ENCODE peak calls at places on chromosome 14, in six cellular contexts. D is GM12892, E is H1, O is K562, J is HepG2, N is GM12878. G is an unnamed sample.
A peak's percentile ranks its signal among the peaks of the same experiment; 100 is the strongest.

GRCh38 chr14:76924363-76925151 is 98.3 kb downstream of the LRRC74A start:
- DNase-seq in D (no peak), E (peak; percentile 87), O (no peak), J (peak; percentile 36), N (no peak), G (no peak)

GRCh38 chr14:104801284-104802119 is 601 bp downstream of the ZBTB42 start:
- DNase-seq in D (no peak), E (no peak), O (peak; percentile 33), J (no peak), N (no peak), G (no peak)

GRCh38 chr14:98931911-98932310 is 340.1 kb downstream of the BCL11B start:
- DNase-seq in D (no peak), E (no peak), O (no peak), J (no peak), N (no peak), G (no peak)

GRCh38 chr14:99779751-99780150 is 13.5 kb upstream of the EML1 start:
- DNase-seq in D (no peak), E (no peak), O (no peak), J (no peak), N (no peak), G (no peak)

GRCh38 chr14:104292084-104292970 is 153.9 kb downstream of the KIF26A start:
- DNase-seq in D (no peak), E (no peak), O (no peak), J (no peak), N (no peak), G (no peak)

GRCh38 chr14:31090872-31091764 is 64.9 kb upstream of the STRN3 start:
- DNase-seq in D (no peak), E (no peak), O (no peak), J (peak; percentile 97), N (no peak), G (no peak)

GRCh38 chr14:104001003-104001402 is 58.7 kb upstream of the RD3L start:
- DNase-seq in D (no peak), E (no peak), O (peak; percentile 36), J (peak; percentile 21), N (no peak), G (no peak)

GRCh38 chr14:23708343-23708742 is 72.2 kb downstream of the DHRS2 start:
- DNase-seq in D (no peak), E (no peak), O (peak; percentile 2), J (no peak), N (no peak), G (no peak)

GRCh38 chr14:45972416-45972815 is 679.2 kb downstream of the RPL10L start:
- DNase-seq in D (no peak), E (no peak), O (no peak), J (no peak), N (no peak), G (no peak)

GRCh38 chr14:71529855-71530254 is 402.4 kb upstream of the RGS6 start:
- DNase-seq in D (no peak), E (no peak), O (no peak), J (no peak), N (no peak), G (no peak)

GRCh38 chr14:100045687-100046344 is 19.4 kb upstream of the EVL start:
- DNase-seq in D (no peak), E (no peak), O (no peak), J (no peak), N (no peak), G (no peak)

GRCh38 chr14:99726538-99727095 is 42.5 kb downstream of the CYP46A1 start:
- DNase-seq in D (no peak), E (no peak), O (no peak), J (no peak), N (no peak), G (no peak)

GRCh38 chr14:32711103-32711680 is 227.5 kb upstream of the NPAS3 start:
- DNase-seq in D (no peak), E (no peak), O (peak; percentile 28), J (peak; percentile 62), N (no peak), G (no peak)

GRCh38 chr14:61872452-61872851 is 110.2 kb downstream of the SNAPC1 start:
- DNase-seq in D (no peak), E (no peak), O (no peak), J (no peak), N (peak; percentile 73), G (no peak)

GRCh38 chr14:76201162-76201561 is 49.4 kb downstream of the GPATCH2L start:
- DNase-seq in D (no peak), E (no peak), O (no peak), J (no peak), N (no peak), G (no peak)

GRCh38 chr14:88233915-88234314 is 89.2 kb downstream of the KCNK10 start:
- DNase-seq in D (no peak), E (peak; percentile 3), O (peak; percentile 32), J (peak; percentile 40), N (no peak), G (no peak)

GRCh38 chr14:66831190-66831589 is 323.2 kb downstream of the GPHN start:
- DNase-seq in D (no peak), E (no peak), O (no peak), J (no peak), N (no peak), G (no peak)

GRCh38 chr14:36805116-36805515 is 143.5 kb downstream of the PAX9 start:
- DNase-seq in D (no peak), E (no peak), O (no peak), J (no peak), N (no peak), G (no peak)

GRCh38 chr14:55976219-55976618 is 142.0 kb upstream of the PELI2 start:
- DNase-seq in D (no peak), E (no peak), O (no peak), J (no peak), N (no peak), G (no peak)

GRCh38 chr14:105093426-105094192 is 28.4 kb upstream of the GPR132 start:
- DNase-seq in D (peak; percentile 89), E (peak; percentile 68), O (peak; percentile 78), J (peak; percentile 20), N (peak; percentile 43), G (peak; percentile 94)

GRCh38 chr14:105426416-105427130 is 6.9 kb downstream of the MTA1 start:
- DNase-seq in D (peak; percentile 19), E (no peak), O (no peak), J (no peak), N (no peak), G (no peak)

GRCh38 chr14:21352587-21352986 is 31.2 kb downstream of the SUPT16H start:
- DNase-seq in D (no peak), E (no peak), O (peak; percentile 28), J (no peak), N (no peak), G (peak; percentile 27)

GRCh38 chr14:102293784-102294183 is 11.2 kb downstream of the MOK start:
- DNase-seq in D (no peak), E (no peak), O (no peak), J (no peak), N (no peak), G (no peak)

GRCh38 chr14:100222219-100223093 is 16.5 kb upstream of the YY1 start:
- DNase-seq in D (no peak), E (no peak), O (no peak), J (no peak), N (no peak), G (no peak)

GRCh38 chr14:65594153-65594881 is 181.8 kb downstream of the FUT8 start:
- DNase-seq in D (no peak), E (peak; percentile 17), O (no peak), J (peak; percentile 68), N (no peak), G (no peak)

GRCh38 chr14:74301594-74302159 is 1.1 kb downstream of the ABCD4 start:
- DNase-seq in D (no peak), E (no peak), O (peak; percentile 4), J (no peak), N (no peak), G (no peak)

GRCh38 chr14:74299061-74299545 is 3.6 kb downstream of the ABCD4 start:
- DNase-seq in D (no peak), E (no peak), O (no peak), J (no peak), N (no peak), G (no peak)

GRCh38 chr14:74302160-74302628 is 540 bp downstream of the ABCD4 start:
- DNase-seq in D (no peak), E (no peak), O (peak; percentile 48), J (peak; percentile 58), N (peak; percentile 25), G (peak; percentile 42)

GRCh38 chr14:74308695-74309094 is 6.0 kb upstream of the ABCD4 start:
- DNase-seq in D (no peak), E (no peak), O (no peak), J (no peak), N (no peak), G (no peak)

GRCh38 chr14:74302634-74303569 is at the start of gene ABCD4:
- DNase-seq in D (peak; percentile 76), E (peak; percentile 90), O (peak; percentile 93), J (peak; percentile 93), N (peak; percentile 59), G (peak; percentile 76)
- TF ChIP-seq POLR2A in D (peak; percentile 90), E (peak; percentile 100), O (peak; percentile 87), J (peak; percentile 97), N (peak; percentile 96), G (peak; percentile 80)

DNA sequence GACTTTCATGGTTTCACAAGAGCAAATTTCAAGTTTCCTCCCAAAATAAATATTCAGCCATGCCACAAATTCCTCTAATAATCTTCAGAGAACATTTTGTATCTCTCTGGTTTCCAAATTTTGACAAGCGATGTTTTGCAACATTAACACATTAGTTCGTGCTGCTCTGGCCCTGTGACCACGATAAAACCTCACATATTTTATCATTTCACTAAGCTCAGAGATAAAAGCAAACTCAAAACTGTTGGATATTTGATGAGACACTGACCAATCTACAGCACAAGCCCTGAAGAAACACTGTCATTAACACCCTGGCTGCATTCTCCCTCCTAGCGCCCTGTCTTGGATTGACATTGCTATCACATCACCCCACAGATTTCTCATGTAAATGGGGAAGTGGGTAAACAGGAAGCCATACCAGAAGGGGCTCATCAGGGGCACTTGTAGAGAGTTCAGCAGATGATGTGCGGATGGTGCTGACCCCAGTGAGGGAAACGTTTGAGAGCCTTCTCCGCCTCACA is 264.3 kb downstream of the PRKD1 start:
- DNase-seq in D (no peak), E (peak; percentile 17), O (no peak), J (no peak), N (no peak), G (no peak)
- TF ChIP-seq POLR2AphosphoS5 in D (no peak), E (no peak), O (no peak), J (no peak), N (no peak), G (no peak)

DNA sequence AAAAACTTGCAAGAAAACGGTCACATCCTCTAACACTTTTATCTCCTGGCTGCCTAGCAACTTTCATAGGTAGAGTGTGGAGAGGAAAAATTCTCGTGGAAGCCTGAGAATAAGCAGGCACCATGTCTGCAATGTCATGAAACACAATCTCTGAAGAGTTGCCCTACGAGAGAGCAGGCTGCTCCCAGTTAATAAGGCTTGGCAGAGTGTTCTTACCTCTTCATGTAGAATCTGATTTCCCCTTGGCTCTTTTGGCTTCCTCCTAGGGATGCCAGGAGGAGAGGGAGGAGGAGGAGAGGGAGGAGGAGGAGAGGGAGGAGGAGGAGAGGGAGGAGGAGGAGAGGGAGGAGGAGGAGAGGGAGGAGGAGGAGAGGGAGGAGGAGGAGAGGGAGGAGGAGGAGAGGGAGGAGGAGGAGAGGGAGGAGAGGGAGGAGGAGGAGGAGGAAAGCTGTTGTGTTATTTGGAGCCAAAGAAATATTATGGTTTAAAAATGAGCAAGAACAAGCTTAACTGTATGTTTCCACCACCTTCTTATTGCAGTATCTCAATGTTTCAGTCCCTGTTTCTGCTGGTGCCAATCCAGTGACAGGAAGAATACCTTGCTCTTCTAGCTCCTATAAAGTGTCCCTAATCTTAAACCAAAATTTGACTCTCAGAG is 52.9 kb downstream of the EGLN3 start:
- DNase-seq in D (no peak), E (no peak), O (no peak), J (no peak), N (no peak), G (no peak)
- TF ChIP-seq TAF1 in D (no peak), E (no peak), O (no peak), J (no peak), N (no peak), G (no peak)

GRCh38 chr14:96362965-96363750 is at the start of the genes ATG2B and GSKIP:
- DNase-seq in D (peak; percentile 81), E (peak; percentile 70), O (peak; percentile 93), J (peak; percentile 78), N (peak; percentile 71), G (peak; percentile 80)
- TF ChIP-seq POLR2A in D (peak; percentile 86), E (peak; percentile 83), O (peak; percentile 65), J (peak; percentile 53), N (peak; percentile 92), G (peak; percentile 60)